ENCODE peak calls at places on chromosomes 6 and 20, in seven cellular contexts. One of them, this sample, is unnamed.

GRCh38 chr6:41728073-41728936 is 7.1 kb downstream of the TFEB start:
- DNase-seq in fibroblast of villous mesenchyme: no peak
- DNase-seq in choroid plexus epithelial cell: no peak
- DNase-seq in endothelial cell: no peak
- DNase-seq in astrocyte of the spinal cord: no peak
- DNase-seq in lung: no peak
- DNase-seq in neural crest cell: no peak
- DNase-seq in this sample: no peak

GRCh38 chr20:52684911-52685310 is 287.2 kb upstream of the TSHZ2 start:
- DNase-seq in fibroblast of villous mesenchyme: no peak
- DNase-seq in choroid plexus epithelial cell: no peak
- DNase-seq in endothelial cell: no peak
- DNase-seq in astrocyte of the spinal cord: no peak
- DNase-seq in lung: no peak
- DNase-seq in neural crest cell: no peak
- DNase-seq in this sample: no peak

GRCh38 chr6:105402090-105402980 is 547 bp downstream of the PREP start:
- DNase-seq in fibroblast of villous mesenchyme: peak; percentile 43
- DNase-seq in choroid plexus epithelial cell: peak; percentile 55
- DNase-seq in endothelial cell: peak; percentile 13
- DNase-seq in astrocyte of the spinal cord: peak; percentile 48
- DNase-seq in lung: no peak
- DNase-seq in neural crest cell: no peak
- DNase-seq in this sample: peak; percentile 18

GRCh38 chr6:56540950-56541600 is 101.6 kb downstream of the DST start:
- DNase-seq in fibroblast of villous mesenchyme: peak; percentile 47
- DNase-seq in choroid plexus epithelial cell: no peak
- DNase-seq in endothelial cell: no peak
- DNase-seq in astrocyte of the spinal cord: no peak
- DNase-seq in lung: no peak
- DNase-seq in neural crest cell: no peak
- DNase-seq in this sample: no peak

GRCh38 chr6:53873922-53874321 is 79.1 kb downstream of the LRRC1 start:
- DNase-seq in fibroblast of villous mesenchyme: no peak
- DNase-seq in choroid plexus epithelial cell: peak; percentile 2
- DNase-seq in endothelial cell: no peak
- DNase-seq in astrocyte of the spinal cord: no peak
- DNase-seq in lung: no peak
- DNase-seq in neural crest cell: no peak
- DNase-seq in this sample: no peak

GRCh38 chr6:106530502-106530901 is 98.8 kb downstream of the RTN4IP1 start:
- DNase-seq in fibroblast of villous mesenchyme: no peak
- DNase-seq in choroid plexus epithelial cell: no peak
- DNase-seq in endothelial cell: no peak
- DNase-seq in astrocyte of the spinal cord: peak; percentile 65
- DNase-seq in lung: no peak
- DNase-seq in neural crest cell: no peak
- DNase-seq in this sample: no peak

GRCh38 chr6:19327684-19328083 is 509.5 kb upstream of the ID4 start:
- DNase-seq in fibroblast of villous mesenchyme: no peak
- DNase-seq in choroid plexus epithelial cell: no peak
- DNase-seq in endothelial cell: no peak
- DNase-seq in astrocyte of the spinal cord: no peak
- DNase-seq in lung: no peak
- DNase-seq in neural crest cell: no peak
- DNase-seq in this sample: peak; percentile 14

GRCh38 chr6:32046450-32047083 is 8.4 kb downstream of the CYP21A2 start:
- DNase-seq in fibroblast of villous mesenchyme: peak; percentile 19
- DNase-seq in choroid plexus epithelial cell: peak; percentile 39
- DNase-seq in endothelial cell: no peak
- DNase-seq in astrocyte of the spinal cord: peak; percentile 21
- DNase-seq in lung: no peak
- DNase-seq in neural crest cell: no peak
- DNase-seq in this sample: no peak

GRCh38 chr6:9140181-9140580 is 704.8 kb upstream of the SLC35B3 start:
- DNase-seq in fibroblast of villous mesenchyme: no peak
- DNase-seq in choroid plexus epithelial cell: no peak
- DNase-seq in endothelial cell: no peak
- DNase-seq in astrocyte of the spinal cord: peak; percentile 16
- DNase-seq in lung: peak; percentile 55
- DNase-seq in neural crest cell: no peak
- DNase-seq in this sample: no peak

GRCh38 chr6:30260036-30260504 is 46.9 kb upstream of the TRIM26 start:
- DNase-seq in fibroblast of villous mesenchyme: peak; percentile 16
- DNase-seq in choroid plexus epithelial cell: peak; percentile 7
- DNase-seq in endothelial cell: no peak
- DNase-seq in astrocyte of the spinal cord: no peak
- DNase-seq in lung: no peak
- DNase-seq in neural crest cell: no peak
- DNase-seq in this sample: no peak

GRCh38 chr6:137116807-137117206 is 56.6 kb downstream of the IL22RA2 start:
- DNase-seq in fibroblast of villous mesenchyme: no peak
- DNase-seq in choroid plexus epithelial cell: no peak
- DNase-seq in endothelial cell: no peak
- DNase-seq in astrocyte of the spinal cord: no peak
- DNase-seq in lung: no peak
- DNase-seq in neural crest cell: no peak
- DNase-seq in this sample: no peak

GRCh38 chr6:37092851-37093727 is 76.9 kb upstream of the PIM1 start:
- DNase-seq in fibroblast of villous mesenchyme: no peak
- DNase-seq in choroid plexus epithelial cell: no peak
- DNase-seq in endothelial cell: no peak
- DNase-seq in astrocyte of the spinal cord: peak; percentile 24
- DNase-seq in lung: no peak
- DNase-seq in neural crest cell: no peak
- DNase-seq in this sample: no peak

GRCh38 chr20:2386516-2387179 is 5.9 kb downstream of the TGM6 start:
- DNase-seq in fibroblast of villous mesenchyme: peak; percentile 6
- DNase-seq in choroid plexus epithelial cell: peak; percentile 25
- DNase-seq in endothelial cell: no peak
- DNase-seq in astrocyte of the spinal cord: peak; percentile 29
- DNase-seq in lung: no peak
- DNase-seq in neural crest cell: no peak
- DNase-seq in this sample: no peak

GRCh38 chr20:8601542-8601912 is 467.4 kb upstream of the PLCB4 start:
- DNase-seq in fibroblast of villous mesenchyme: no peak
- DNase-seq in choroid plexus epithelial cell: no peak
- DNase-seq in endothelial cell: no peak
- DNase-seq in astrocyte of the spinal cord: no peak
- DNase-seq in lung: no peak
- DNase-seq in neural crest cell: no peak
- DNase-seq in this sample: no peak

GRCh38 chr6:95923518-95923917 is 92.3 kb upstream of the FUT9 start:
- DNase-seq in fibroblast of villous mesenchyme: no peak
- DNase-seq in choroid plexus epithelial cell: no peak
- DNase-seq in endothelial cell: peak; percentile 18
- DNase-seq in astrocyte of the spinal cord: no peak
- DNase-seq in lung: no peak
- DNase-seq in neural crest cell: no peak
- DNase-seq in this sample: peak; percentile 19

GRCh38 chr6:157461000-157461915 is 80.3 kb downstream of the ZDHHC14 start:
- DNase-seq in fibroblast of villous mesenchyme: no peak
- DNase-seq in choroid plexus epithelial cell: peak; percentile 71
- DNase-seq in endothelial cell: peak; percentile 23
- DNase-seq in astrocyte of the spinal cord: peak; percentile 52
- DNase-seq in lung: no peak
- DNase-seq in neural crest cell: no peak
- DNase-seq in this sample: no peak

GRCh38 chr20:37502654-37503053 is 18.4 kb upstream of the NNAT start:
- DNase-seq in fibroblast of villous mesenchyme: no peak
- DNase-seq in choroid plexus epithelial cell: no peak
- DNase-seq in endothelial cell: no peak
- DNase-seq in astrocyte of the spinal cord: no peak
- DNase-seq in lung: no peak
- DNase-seq in neural crest cell: no peak
- DNase-seq in this sample: no peak

GRCh38 chr6:167733740-167734661 is 92.7 kb upstream of the AFDN start:
- DNase-seq in fibroblast of villous mesenchyme: no peak
- DNase-seq in choroid plexus epithelial cell: peak; percentile 77
- DNase-seq in endothelial cell: no peak
- DNase-seq in astrocyte of the spinal cord: peak; percentile 71
- DNase-seq in lung: no peak
- DNase-seq in neural crest cell: no peak
- DNase-seq in this sample: no peak

GRCh38 chr6:170345662-170346061 is 39.1 kb downstream of the FAM120B start:
- DNase-seq in fibroblast of villous mesenchyme: no peak
- DNase-seq in choroid plexus epithelial cell: peak; percentile 11
- DNase-seq in endothelial cell: no peak
- DNase-seq in astrocyte of the spinal cord: peak; percentile 17
- DNase-seq in lung: no peak
- DNase-seq in neural crest cell: no peak
- DNase-seq in this sample: no peak

GRCh38 chr20:12053348-12053747 is 135.7 kb downstream of the BTBD3 start:
- DNase-seq in fibroblast of villous mesenchyme: peak; percentile 17
- DNase-seq in choroid plexus epithelial cell: peak; percentile 89
- DNase-seq in endothelial cell: peak; percentile 11
- DNase-seq in astrocyte of the spinal cord: peak; percentile 79
- DNase-seq in lung: no peak
- DNase-seq in neural crest cell: no peak
- DNase-seq in this sample: no peak

GRCh38 chr6:23175391-23175790 is 606.0 kb downstream of the HDGFL1 start:
- DNase-seq in fibroblast of villous mesenchyme: peak; percentile 73
- DNase-seq in choroid plexus epithelial cell: peak; percentile 39
- DNase-seq in endothelial cell: no peak
- DNase-seq in astrocyte of the spinal cord: no peak
- DNase-seq in lung: no peak
- DNase-seq in neural crest cell: no peak
- DNase-seq in this sample: no peak

DNA sequence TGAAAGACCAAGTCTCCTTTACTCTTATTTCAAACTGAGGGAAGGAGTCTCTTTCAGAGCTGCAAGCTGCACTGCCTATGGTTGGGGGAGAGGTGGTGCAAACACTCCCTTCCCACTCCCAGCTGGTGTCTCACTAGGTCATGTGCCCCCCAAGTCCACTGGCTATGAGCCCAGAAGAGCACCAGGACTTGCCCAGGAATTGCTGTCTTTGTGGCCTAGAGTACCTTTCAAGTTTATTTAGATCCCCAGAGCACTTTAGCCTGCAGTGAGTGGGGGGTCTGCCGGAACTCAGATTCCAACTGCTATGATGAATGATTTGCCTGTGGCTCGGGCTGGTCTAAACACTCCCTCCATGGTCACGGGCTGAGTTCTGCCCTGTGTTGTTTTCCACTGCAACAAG is 192.6 kb upstream of the CITED2 start:
- DNase-seq in fibroblast of villous mesenchyme: no peak
- DNase-seq in choroid plexus epithelial cell: peak; percentile 82
- DNase-seq in endothelial cell: no peak
- DNase-seq in astrocyte of the spinal cord: peak; percentile 86
- DNase-seq in lung: no peak
- DNase-seq in neural crest cell: no peak
- DNase-seq in this sample: no peak
- TF ChIP-seq CTCF in fibroblast of villous mesenchyme: no peak
- TF ChIP-seq CTCF in choroid plexus epithelial cell: peak; percentile 16
- TF ChIP-seq CTCF in endothelial cell: no peak
- TF ChIP-seq CTCF in astrocyte of the spinal cord: no peak
- TF ChIP-seq CTCF in lung: no peak
- TF ChIP-seq CTCF in neural crest cell: no peak
- TF ChIP-seq CTCF in this sample: no peak

GRCh38 chr6:161154796-161155335 is 119.0 kb downstream of the AGPAT4 start:
- DNase-seq in fibroblast of villous mesenchyme: no peak
- DNase-seq in choroid plexus epithelial cell: no peak
- DNase-seq in endothelial cell: no peak
- DNase-seq in astrocyte of the spinal cord: no peak
- DNase-seq in lung: no peak
- DNase-seq in neural crest cell: no peak
- DNase-seq in this sample: no peak

GRCh38 chr6:161153725-161154124 is 120.1 kb downstream of the AGPAT4 start:
- DNase-seq in fibroblast of villous mesenchyme: no peak
- DNase-seq in choroid plexus epithelial cell: no peak
- DNase-seq in endothelial cell: no peak
- DNase-seq in astrocyte of the spinal cord: no peak
- DNase-seq in lung: no peak
- DNase-seq in neural crest cell: no peak
- DNase-seq in this sample: no peak

GRCh38 chr6:161152527-161152862 is 121.4 kb downstream of the AGPAT4 start:
- DNase-seq in fibroblast of villous mesenchyme: no peak
- DNase-seq in choroid plexus epithelial cell: no peak
- DNase-seq in endothelial cell: no peak
- DNase-seq in astrocyte of the spinal cord: no peak
- DNase-seq in lung: no peak
- DNase-seq in neural crest cell: no peak
- DNase-seq in this sample: no peak

GRCh38 chr6:161151660-161152526 is 122.0 kb downstream of the AGPAT4 start:
- DNase-seq in fibroblast of villous mesenchyme: no peak
- DNase-seq in choroid plexus epithelial cell: no peak
- DNase-seq in endothelial cell: no peak
- DNase-seq in astrocyte of the spinal cord: no peak
- DNase-seq in lung: no peak
- DNase-seq in neural crest cell: no peak
- DNase-seq in this sample: no peak

DNA sequence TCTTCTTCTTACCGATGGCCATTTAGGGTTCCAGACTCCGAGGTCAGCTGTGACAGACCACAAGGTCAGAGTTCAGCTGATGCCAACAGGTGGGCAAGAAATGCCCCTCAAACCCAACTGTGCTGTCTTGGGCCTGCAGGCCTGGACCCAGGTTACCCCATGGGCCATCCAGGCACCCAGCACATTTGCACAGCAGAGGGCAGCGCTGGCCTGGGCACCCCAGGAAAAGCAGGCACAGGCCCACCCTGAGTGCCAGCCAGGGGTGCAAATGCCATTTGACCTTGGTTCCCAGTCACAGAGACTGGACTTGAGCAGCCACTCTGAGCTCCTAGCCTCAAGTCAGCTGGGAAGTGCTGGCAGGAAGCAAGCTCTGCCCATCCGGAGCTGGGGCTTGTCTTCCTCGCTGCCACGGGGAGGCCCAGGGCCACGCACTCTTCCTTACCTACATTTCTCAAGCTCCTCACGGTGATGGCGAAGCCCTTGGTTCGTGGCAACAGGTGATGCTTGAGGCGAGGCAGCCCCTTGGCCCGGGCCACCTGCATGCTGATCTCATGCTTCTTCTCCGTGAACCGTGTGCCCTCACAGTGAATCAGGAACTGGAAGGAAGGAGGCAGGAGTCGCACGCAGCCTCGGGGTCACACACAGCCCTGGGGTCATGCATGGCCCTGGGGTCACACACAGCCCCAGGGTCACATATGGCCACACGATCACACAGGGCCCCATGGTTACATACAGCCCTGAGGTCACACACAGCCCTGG is 120.8 kb downstream of the AGPAT4 start:
- DNase-seq in fibroblast of villous mesenchyme: no peak
- DNase-seq in choroid plexus epithelial cell: no peak
- DNase-seq in endothelial cell: no peak
- DNase-seq in astrocyte of the spinal cord: no peak
- DNase-seq in lung: no peak
- DNase-seq in neural crest cell: no peak
- DNase-seq in this sample: no peak
- TF ChIP-seq CTCF in fibroblast of villous mesenchyme: peak; percentile 65
- TF ChIP-seq CTCF in choroid plexus epithelial cell: peak; percentile 78
- TF ChIP-seq CTCF in endothelial cell: no peak
- TF ChIP-seq CTCF in astrocyte of the spinal cord: peak; percentile 72
- TF ChIP-seq CTCF in lung: no peak
- TF ChIP-seq CTCF in neural crest cell: peak; percentile 33
- TF ChIP-seq CTCF in this sample: no peak

GRCh38 chr6:109440325-109441068 is at the start of the genes PPIL6 and SMPD2:
- DNase-seq in fibroblast of villous mesenchyme: peak; percentile 92
- DNase-seq in choroid plexus epithelial cell: peak; percentile 91
- DNase-seq in endothelial cell: peak; percentile 95
- DNase-seq in astrocyte of the spinal cord: peak; percentile 94
- DNase-seq in lung: peak; percentile 87
- DNase-seq in neural crest cell: peak; percentile 72
- DNase-seq in this sample: peak; percentile 92
- TF ChIP-seq CTCF in fibroblast of villous mesenchyme: peak; percentile 35
- TF ChIP-seq CTCF in choroid plexus epithelial cell: peak; percentile 18
- TF ChIP-seq CTCF in endothelial cell: peak; percentile 26
- TF ChIP-seq CTCF in astrocyte of the spinal cord: peak; percentile 22
- TF ChIP-seq CTCF in lung: no peak
- TF ChIP-seq CTCF in neural crest cell: peak; percentile 37
- TF ChIP-seq CTCF in this sample: no peak

GRCh38 chr6:63476302-63476701 is 96.0 kb upstream of the LOC128125822 start:
- DNase-seq in fibroblast of villous mesenchyme: no peak
- DNase-seq in choroid plexus epithelial cell: peak; percentile 1
- DNase-seq in endothelial cell: no peak
- DNase-seq in astrocyte of the spinal cord: no peak
- DNase-seq in lung: no peak
- DNase-seq in neural crest cell: no peak
- DNase-seq in this sample: no peak
- TF ChIP-seq CTCF in fibroblast of villous mesenchyme: no peak
- TF ChIP-seq CTCF in choroid plexus epithelial cell: no peak
- TF ChIP-seq CTCF in endothelial cell: no peak
- TF ChIP-seq CTCF in astrocyte of the spinal cord: no peak
- TF ChIP-seq CTCF in lung: no peak
- TF ChIP-seq CTCF in neural crest cell: no peak
- TF ChIP-seq CTCF in this sample: no peak